ENCODE peak calls at places on chromosomes 6 and 20, in five cellular contexts. D, X, L, A and I are unnamed samples.

GRCh38 chr6:136146130-136146529 is 104.0 kb downstream of the MTFR2 start:
- DNase-seq in L (no peak), A (no peak), X (no peak), D (no peak), I (no peak)

GRCh38 chr6:109183109-109183508 is 87.8 kb downstream of the CEP57L1 start:
- DNase-seq in X (peak), L (no peak), A (no peak), D (no peak), I (no peak)

GRCh38 chr6:143061597-143062385 is 1.1 kb downstream of the AIG1 start:
- DNase-seq in A (no peak), D (no peak), X (peak), L (no peak), I (no peak)

GRCh38 chr6:37289931-37290330 is 32.0 kb upstream of the TMEM217 start:
- DNase-seq in L (peak), X (no peak), D (no peak), A (no peak), I (no peak)

GRCh38 chr20:59580991-59581401 is 23.3 kb upstream of the PHACTR3 start:
- DNase-seq in D (no peak), X (no peak), L (no peak), A (no peak), I (no peak)

GRCh38 chr20:60209048-60209447 is 250.8 kb downstream of the CDH26 start:
- DNase-seq in X (no peak), A (no peak), L (no peak), D (no peak), I (no peak)

GRCh38 chr6:97653517-97653916 is 370.5 kb upstream of the MMS22L start:
- DNase-seq in D (no peak), X (no peak), A (no peak), L (no peak), I (no peak)

GRCh38 chr6:151089916-151090443 is 149.8 kb upstream of the AKAP12 start:
- DNase-seq in X (no peak), A (no peak), L (no peak), D (no peak), I (no peak)

GRCh38 chr6:50635429-50635828 is 77.9 kb upstream of the TFAP2D start:
- DNase-seq in X (no peak), L (no peak), A (no peak), D (no peak), I (no peak)

GRCh38 chr6:63502165-63502564 is 70.1 kb upstream of the LOC128125822 start:
- DNase-seq in X (no peak), L (no peak), D (no peak), A (no peak), I (no peak)

GRCh38 chr6:118288355-118289124 is 259.6 kb upstream of the PLN start:
- DNase-seq in A (no peak), D (no peak), X (peak), L (no peak), I (peak)

DNA sequence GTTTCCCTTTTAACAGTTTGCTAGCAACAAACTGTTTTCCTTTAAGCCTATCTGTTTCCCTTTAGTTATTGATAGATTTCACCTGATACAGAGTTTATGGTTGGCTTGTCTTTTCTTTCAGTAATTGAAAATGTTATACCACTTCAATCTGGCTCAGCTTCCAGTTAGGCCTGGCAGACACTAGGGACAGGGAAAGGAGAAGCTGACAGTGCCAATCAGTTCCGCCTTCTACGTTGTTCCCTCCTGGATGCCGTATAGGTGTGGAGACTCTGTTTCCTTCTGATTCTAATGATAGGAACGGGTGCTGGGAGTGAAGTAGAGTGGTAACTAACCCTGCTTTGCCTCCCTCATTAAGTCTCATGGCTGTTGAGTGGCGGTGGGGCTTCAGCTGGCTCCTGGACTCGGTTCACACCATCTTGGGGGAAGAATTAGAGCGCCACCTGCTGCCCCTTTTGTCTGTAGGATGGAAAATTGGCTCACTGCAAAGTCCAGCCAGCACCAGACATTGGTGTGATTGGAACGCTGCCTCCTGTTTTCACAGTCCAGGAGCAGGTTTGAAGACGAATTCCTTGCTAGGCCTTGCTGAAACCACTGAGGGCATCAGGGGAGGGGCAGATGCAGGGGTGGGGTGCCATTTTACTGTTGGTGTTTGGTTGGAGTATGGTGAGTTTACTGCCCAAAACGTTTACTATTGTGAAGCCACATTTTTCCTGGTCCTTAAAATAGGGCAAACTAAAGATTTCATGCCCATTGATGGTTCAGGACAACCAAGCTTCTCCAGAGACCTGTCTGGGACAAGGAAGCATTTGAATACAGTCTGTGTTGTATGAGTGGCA is 1729.5 kb downstream of the GRIK2 start:
- DNase-seq in A (peak), X (peak), D (no peak), L (no peak), I (peak)
- TF ChIP-seq CTCF in A (peak), X (peak), D (peak), L (no peak), I (peak)

GRCh38 chr6:161641175-161641574 is 367.3 kb upstream of the AGPAT4 start:
- DNase-seq in L (no peak), D (no peak), A (no peak), X (no peak), I (no peak)
- TF ChIP-seq CTCF in L (no peak), D (no peak), A (no peak), X (no peak), I (no peak)

GRCh38 chr20:45318948-45319347 is 10.8 kb upstream of the MATN4 start:
- DNase-seq in L (no peak), D (no peak), X (no peak), A (no peak), I (no peak)

GRCh38 chr20:45325367-45325766 is 17.3 kb upstream of the MATN4 start:
- DNase-seq in A (no peak), D (no peak), X (no peak), L (no peak), I (no peak)

GRCh38 chr20:45320948-45321595 is 13.0 kb upstream of the MATN4 start:
- DNase-seq in D (no peak), L (no peak), X (no peak), A (no peak), I (no peak)

GRCh38 chr20:45323731-45324130 is 15.6 kb upstream of the MATN4 start:
- DNase-seq in D (no peak), L (no peak), X (peak), A (no peak), I (peak)

GRCh38 chr20:45322952-45323383 is 14.9 kb upstream of the MATN4 start:
- DNase-seq in D (no peak), A (no peak), L (no peak), X (peak), I (peak)
- TF ChIP-seq CTCF in D (peak), A (peak), L (no peak), X (no peak), I (peak)

GRCh38 chr20:10706460-10706811 is 32.6 kb upstream of the JAG1 start:
- DNase-seq in D (no peak), X (no peak), L (no peak), A (no peak), I (no peak)

GRCh38 chr20:10705801-10706459 is 32.1 kb upstream of the JAG1 start:
- DNase-seq in A (no peak), X (no peak), L (no peak), D (no peak), I (no peak)

GRCh38 chr20:10699506-10699905 is 25.7 kb upstream of the JAG1 start:
- DNase-seq in X (no peak), D (no peak), L (no peak), A (no peak), I (no peak)

GRCh38 chr20:10699941-10700340 is 26.1 kb upstream of the JAG1 start:
- DNase-seq in X (no peak), A (no peak), D (no peak), L (no peak), I (no peak)

DNA sequence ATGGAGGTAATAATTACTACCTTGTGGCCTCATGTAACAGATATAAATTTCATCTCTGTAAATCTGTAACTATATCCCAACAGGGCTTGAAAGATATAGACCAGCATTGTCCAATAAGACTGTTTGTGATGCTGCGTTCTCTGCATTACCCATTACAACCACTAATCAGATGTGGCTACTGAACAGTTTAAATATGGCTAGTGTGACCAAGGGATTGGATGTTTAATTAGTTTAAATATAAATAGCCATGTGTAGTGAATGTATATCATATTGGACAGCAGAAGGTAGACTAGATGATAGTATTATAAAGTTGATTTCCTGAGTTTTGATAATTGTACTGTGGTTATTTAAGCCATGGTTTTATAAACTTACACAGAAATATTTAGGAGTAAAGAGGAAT is 27.8 kb upstream of the JAG1 start:
- DNase-seq in D (no peak), A (no peak), X (no peak), L (no peak), I (no peak)
- TF ChIP-seq CTCF in D (no peak), A (peak), X (no peak), L (no peak), I (peak)

DNA sequence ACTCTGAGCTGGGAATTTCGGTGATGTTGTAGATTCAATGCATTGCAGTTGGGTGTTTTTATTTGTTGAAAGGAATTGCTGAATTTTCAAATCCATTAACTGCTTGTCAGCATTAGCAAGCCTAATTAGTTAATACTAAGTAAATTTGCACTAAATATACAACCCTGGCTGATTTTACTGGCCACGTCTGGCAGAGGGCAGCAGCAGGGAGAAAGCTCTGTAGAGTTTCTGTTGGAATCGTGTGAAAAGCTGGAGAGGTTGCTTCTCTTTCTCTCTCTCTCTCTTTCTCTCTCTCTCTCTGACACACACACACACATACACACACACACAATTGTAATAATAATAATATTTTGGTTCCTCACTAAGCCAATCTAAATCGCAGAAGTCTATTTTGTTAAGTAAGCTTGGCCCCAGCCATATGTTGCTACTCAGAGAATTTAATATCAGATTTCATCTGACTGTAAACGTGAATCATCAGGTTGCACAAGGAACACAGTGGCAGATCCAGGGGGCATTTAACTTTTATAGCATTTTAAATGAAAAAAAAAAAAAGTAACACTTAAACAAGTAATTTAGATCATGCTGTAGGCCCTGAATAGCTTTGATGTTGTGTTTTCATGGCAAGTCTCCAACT is 289.5 kb downstream of the ESR1 start:
- DNase-seq in A (no peak), L (no peak), X (peak), D (no peak), I (peak)
- TF ChIP-seq CTCF in A (no peak), L (no peak), X (peak), D (peak), I (peak)

GRCh38 chr6:155316419-155316818 is 2.1 kb upstream of the TFB1M start:
- DNase-seq in X (no peak), A (no peak), L (no peak), D (no peak), I (no peak)

GRCh38 chr6:155319902-155320301 is 5.6 kb upstream of the TFB1M start:
- DNase-seq in D (no peak), X (no peak), L (no peak), A (no peak), I (no peak)

GRCh38 chr6:155315516-155315871 is 1.2 kb upstream of the TFB1M start:
- DNase-seq in L (no peak), X (peak), D (no peak), A (no peak), I (no peak)

GRCh38 chr6:155314773-155315515 is 660 bp upstream of the TFB1M start:
- DNase-seq in L (peak), X (peak), A (no peak), D (peak), I (peak)

DNA sequence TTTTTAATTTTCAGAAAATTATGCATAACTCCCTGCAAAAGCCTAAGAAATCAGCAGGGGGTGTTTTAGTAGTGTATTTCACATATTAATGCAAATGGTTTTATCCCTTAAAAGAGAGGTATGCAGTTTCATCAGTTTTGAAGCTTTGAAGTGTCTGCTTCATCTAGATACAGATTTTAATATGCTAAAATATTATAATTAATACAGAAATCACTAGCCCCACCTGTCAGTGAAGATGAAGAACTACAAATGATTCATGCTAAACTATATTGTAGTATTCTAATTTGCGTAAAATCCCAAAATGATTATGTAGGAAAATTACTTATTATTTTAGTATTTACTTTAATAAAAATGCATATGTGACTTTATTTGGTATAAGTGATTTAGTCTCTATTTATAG is 2.9 kb upstream of the TFB1M start:
- DNase-seq in X (peak), D (no peak), L (no peak), A (no peak), I (no peak)
- TF ChIP-seq CTCF in X (peak), D (peak), L (peak), A (peak), I (peak)